ENCODE peak calls at places on chromosomes 4 and X, in four cellular contexts. D is HEK293T, F is RKO, E is EH. H is an unnamed sample.

GRCh38 chr4:156838761-156839160 is 132.8 kb downstream of the PDGFC start:
- DNase-seq in D (no peak), F (no peak), E (peak), H (no peak)

GRCh38 chr4:48779095-48779997 is 733 bp downstream of the FRYL start:
- DNase-seq in F (peak), E (peak), D (peak), H (no peak)

GRCh38 chr4:178752954-178753525 is 1310.8 kb upstream of the AGA start:
- DNase-seq in E (no peak), F (no peak), D (no peak), H (no peak)

GRCh38 chrX:141278306-141278705 is 36.0 kb upstream of the SPANXC start:
- DNase-seq in F (peak), E (peak), D (peak), H (no peak)

GRCh38 chrX:139692908-139693307 is 15.1 kb downstream of the MCF2 start:
- DNase-seq in F (no peak), D (no peak), E (no peak), H (no peak)

GRCh38 chr4:113945906-113946305 is 33.5 kb downstream of the ARSJ start:
- DNase-seq in E (peak), F (no peak), D (no peak), H (no peak)

GRCh38 chr4:108738307-108738706 is 24.5 kb downstream of the ETNPPL start:
- DNase-seq in F (peak), E (peak), D (no peak), H (no peak)

GRCh38 chr4:3096207-3096606 is 21.7 kb downstream of the HTT start:
- DNase-seq in F (no peak), D (no peak), E (peak), H (no peak)

GRCh38 chrX:152733261-152733975 is at the start of the genes CSAG1 and MAGEA12:
- DNase-seq in D (no peak), F (no peak), E (no peak), H (no peak)

GRCh38 chrX:104330966-104331365 is 76.2 kb upstream of the ESX1 start:
- DNase-seq in D (no peak), E (peak), F (no peak), H (no peak)

GRCh38 chr4:39636786-39637185 is 1.9 kb downstream of the SMIM14 start:
- DNase-seq in D (no peak), F (no peak), E (no peak), H (no peak)

GRCh38 chr4:14308229-14308651 is 680.7 kb upstream of the BOD1L1 start:
- DNase-seq in F (no peak), D (no peak), E (no peak), H (no peak)

GRCh38 chr4:54230479-54231418 is 1.7 kb downstream of the PDGFRA start:
- DNase-seq in E (peak), F (no peak), D (no peak), H (no peak)

GRCh38 chr4:136680271-136680670 is 852.0 kb downstream of the PCDH18 start:
- DNase-seq in F (no peak), D (no peak), E (no peak), H (no peak)

GRCh38 chr4:159787901-159788300 is 685.0 kb downstream of the RAPGEF2 start:
- DNase-seq in F (no peak), E (no peak), D (no peak), H (no peak)

H was measured in AG04450.